ENCODE peak calls at places on chromosomes 11 and 22, in six cellular contexts. X is retina, I is lower leg skin, S is NCI-H1417, N is germinal center, W is HEK293T. B is an unnamed sample.

GRCh38 chr22:29780781-29781676 is 13.9 kb downstream of the UQCR10 start:
- DNase-seq in W (no peak), I (no peak), X (peak; percentile 13), S (no peak), N (no peak), B (no peak)

GRCh38 chr11:3101921-3102640 is 44.9 kb upstream of the CARS1 start:
- DNase-seq in I (no peak), W (no peak), X (no peak), S (no peak), N (peak; percentile 2), B (no peak)

GRCh38 chr22:20552450-20552894 is 45.1 kb downstream of the MED15 start:
- DNase-seq in S (no peak), W (no peak), N (no peak), I (peak; percentile 79), X (peak; percentile 12), B (no peak)

GRCh38 chr11:57313788-57314135 is 11.0 kb downstream of the TNKS1BP1 start:
- DNase-seq in X (no peak), N (no peak), W (no peak), I (no peak), S (no peak), B (no peak)

GRCh38 chr11:113663567-113663966 is 42.5 kb downstream of the TMPRSS5 start:
- DNase-seq in W (no peak), I (no peak), S (no peak), N (no peak), X (no peak), B (no peak)

GRCh38 chr11:10294289-10294953 is 402 bp upstream of the SBF2 start:
- DNase-seq in I (peak; percentile 60), W (peak; percentile 45), X (peak; percentile 88), S (peak; percentile 73), N (peak; percentile 12), B (peak; percentile 59)

GRCh38 chr11:111541209-111542061 is 915 bp downstream of the LAYN start:
- DNase-seq in X (peak; percentile 71), N (peak; percentile 12), I (no peak), S (no peak), W (peak; percentile 30), B (peak; percentile 52)

GRCh38 chr11:126310229-126310991 is 6.5 kb downstream of the DCPS start:
- DNase-seq in N (peak; percentile 47), W (peak; percentile 79), X (peak; percentile 81), I (peak; percentile 73), S (peak; percentile 63), B (peak; percentile 88)

GRCh38 chr22:31750365-31751284 is 693 bp upstream of the PRR14L start:
- DNase-seq in S (no peak), N (no peak), I (no peak), W (no peak), X (peak; percentile 4), B (no peak)

GRCh38 chr11:7513210-7514098 is at the start of gene PPFIBP2:
- DNase-seq in N (peak; percentile 96), W (peak; percentile 89), S (peak; percentile 73), I (peak; percentile 84), X (peak; percentile 88), B (peak; percentile 89)

GRCh38 chr11:33449798-33450197 is 192.6 kb downstream of the HIPK3 start:
- DNase-seq in W (no peak), N (no peak), X (no peak), I (no peak), S (peak; percentile 42), B (no peak)

GRCh38 chr11:83656931-83657330 is 370.8 kb upstream of the CCDC90B start:
- DNase-seq in X (no peak), S (no peak), I (no peak), W (no peak), N (no peak), B (no peak)

GRCh38 chr11:134425816-134426536 is 13.9 kb upstream of the B3GAT1 start:
- DNase-seq in W (no peak), I (no peak), S (no peak), N (no peak), X (peak; percentile 43), B (no peak)

GRCh38 chr11:8826145-8826786 is 84.7 kb upstream of the AKIP1 start:
- DNase-seq in W (no peak), X (peak; percentile 47), I (no peak), S (no peak), N (no peak), B (peak; percentile 80)

GRCh38 chr22:28976588-28976987 is 85.0 kb downstream of the C22orf31 start:
- DNase-seq in W (no peak), N (no peak), X (no peak), I (no peak), S (no peak), B (no peak)

GRCh38 chr11:68053981-68054812 is 15.4 kb downstream of the TCIRG1 start:
- DNase-seq in S (no peak), N (no peak), I (no peak), X (no peak), W (no peak), B (no peak)

GRCh38 chr11:130159657-130160459 is at the start of gene ST14:
- DNase-seq in W (no peak), N (peak; percentile 78), S (peak; percentile 85), X (peak; percentile 52), I (peak; percentile 51), B (peak; percentile 58)

GRCh38 chr11:104118105-104118762 is 45.7 kb downstream of the PDGFD start:
- DNase-seq in W (no peak), S (no peak), X (no peak), I (no peak), N (no peak), B (no peak)

GRCh38 chr22:37192232-37192631 is 4.2 kb upstream of the C1QTNF6 start:
- DNase-seq in N (no peak), S (no peak), I (no peak), W (no peak), X (no peak), B (no peak)

GRCh38 chr11:120137187-120137610 is 714 bp downstream of the TRIM29 start:
- DNase-seq in W (no peak), X (peak; percentile 0), S (no peak), I (peak; percentile 14), N (no peak), B (no peak)

GRCh38 chr11:67381244-67381972 is 8.0 kb upstream of the CLCF1 start:
- DNase-seq in I (no peak), X (no peak), N (peak; percentile 57), S (no peak), W (no peak), B (no peak)

GRCh38 chr11:121451178-121451981 is 734 bp upstream of the SORL1 start:
- DNase-seq in X (no peak), W (no peak), N (no peak), S (no peak), I (no peak), B (no peak)

GRCh38 chr22:44972363-44973083 is 37.3 kb downstream of the PHF21B start:
- DNase-seq in S (peak; percentile 11), N (no peak), I (no peak), X (no peak), W (no peak), B (no peak)

GRCh38 chr11:68535098-68535497 is 74.5 kb downstream of the PPP6R3 start:
- DNase-seq in N (no peak), I (no peak), S (no peak), W (no peak), X (no peak), B (no peak)

GRCh38 chr22:36610567-36610966 is 81.6 kb upstream of the EIF3D start:
- DNase-seq in I (no peak), S (no peak), N (no peak), W (no peak), X (no peak), B (no peak)

GRCh38 chr11:128125723-128126122 is 461.6 kb downstream of the ETS1 start:
- DNase-seq in N (no peak), S (no peak), I (no peak), W (no peak), X (no peak), B (no peak)

GRCh38 chr11:23976776-23977380 is 520.0 kb upstream of the LUZP2 start:
- DNase-seq in I (no peak), S (no peak), N (no peak), X (no peak), W (no peak), B (no peak)

GRCh38 chr11:38089728-38090127 is 1491.7 kb upstream of the RAG2 start:
- DNase-seq in W (no peak), N (no peak), S (no peak), X (no peak), I (no peak), B (peak; percentile 3)

GRCh38 chr22:27247691-27248434 is 553.7 kb downstream of the MN1 start:
- DNase-seq in I (no peak), X (no peak), S (no peak), W (no peak), N (no peak), B (no peak)

GRCh38 chr22:39664485-39665200 is 94.1 kb downstream of the CACNA1I start:
- DNase-seq in N (peak; percentile 42), I (no peak), W (peak; percentile 83), S (no peak), X (no peak), B (peak; percentile 92)

GRCh38 chr11:111729441-111729840 is 36.7 kb downstream of the PPP2R1B start:
- DNase-seq in W (no peak), N (no peak), X (peak; percentile 14), S (peak; percentile 19), I (no peak), B (no peak)

GRCh38 chr22:24466831-24467249 is 28.3 kb upstream of the UPB1 start:
- DNase-seq in W (peak; percentile 67), S (no peak), X (no peak), N (no peak), I (no peak), B (peak; percentile 54)

GRCh38 chr11:126426820-126427749 is 71.6 kb downstream of the ST3GAL4 start:
- DNase-seq in I (no peak), W (no peak), N (no peak), X (no peak), S (no peak), B (no peak)